ENCODE peak calls at places on chromosomes 13 and 19, in five cellular contexts. M is H1, C is SK-N-SH, Q is K562, X is HepG2. K is an unnamed sample.

GRCh38 chr19:13881231-13881691 is 4.3 kb downstream of the NANOS3 start:
- DNase-seq in M (peak), C (peak), Q (no peak), X (peak), K (no peak)

GRCh38 chr13:97301382-97302095 is 79.4 kb downstream of the MBNL2 start:
- DNase-seq in M (no peak), C (no peak), Q (no peak), X (no peak), K (no peak)

GRCh38 chr13:110549795-110550160 is 11.7 kb downstream of the RAB20 start:
- DNase-seq in M (no peak), C (no peak), Q (no peak), X (no peak), K (no peak)

GRCh38 chr19:10517361-10517759 is at the start of gene S1PR5:
- DNase-seq in M (no peak), C (peak), Q (peak), X (no peak), K (no peak)

GRCh38 chr19:50724522-50725217 is 1.5 kb downstream of the CLEC11A start:
- DNase-seq in M (peak), C (peak), Q (peak), X (peak), K (peak)

GRCh38 chr13:47650221-47650620 is 350.9 kb downstream of the SUCLA2 start:
- DNase-seq in M (no peak), C (peak), Q (no peak), X (no peak), K (no peak)

GRCh38 chr19:45863840-45864628 is at the start of gene FOXA3:
- DNase-seq in M (peak), C (peak), Q (peak), X (peak), K (no peak)

GRCh38 chr13:25415196-25415595 is 43.4 kb downstream of the ATP8A2 start:
- DNase-seq in M (no peak), C (no peak), Q (no peak), X (no peak), K (no peak)

GRCh38 chr19:56720281-56720680 is 48.7 kb upstream of the ZNF835 start:
- DNase-seq in M (no peak), C (peak), Q (no peak), X (peak), K (no peak)

GRCh38 chr13:102620512-102620911 is 23.7 kb downstream of the TPP2 start:
- DNase-seq in M (no peak), C (no peak), Q (no peak), X (no peak), K (no peak)

GRCh38 chr13:109790951-109791605 is 4.7 kb upstream of the IRS2 start:
- DNase-seq in M (no peak), C (peak), Q (peak), X (peak), K (peak)

GRCh38 chr19:5130371-5131030 is 161.6 kb downstream of the KDM4B start:
- DNase-seq in M (no peak), C (no peak), Q (no peak), X (no peak), K (no peak)

GRCh38 chr13:100396771-100397170 is 191.8 kb downstream of the GGACT start:
- DNase-seq in M (no peak), C (no peak), Q (no peak), X (no peak), K (no peak)

GRCh38 chr13:20672772-20673171 is 30.7 kb upstream of the IL17D start:
- DNase-seq in M (no peak), C (no peak), Q (no peak), X (no peak), K (no peak)

GRCh38 chr13:21053231-21053630 is 8.2 kb downstream of the LATS2 start:
- DNase-seq in M (no peak), C (no peak), Q (no peak), X (no peak), K (no peak)

GRCh38 chr13:46507978-46508377 is 45.0 kb upstream of the LRCH1 start:
- DNase-seq in M (no peak), C (no peak), Q (no peak), X (no peak), K (no peak)

GRCh38 chr13:36131215-36131930 is at the start of gene DCLK1:
- DNase-seq in M (no peak), C (peak), Q (no peak), X (no peak), K (no peak)

GRCh38 chr13:27536361-27537101 is 83.8 kb downstream of the LNX2 start:
- DNase-seq in M (no peak), C (no peak), Q (no peak), X (no peak), K (no peak)

GRCh38 chr19:58531052-58531600 is 11.5 kb upstream of the ZBTB45 start:
- DNase-seq in M (no peak), C (no peak), Q (no peak), X (no peak), K (no peak)

GRCh38 chr13:50069255-50069654 is 54.0 kb downstream of the KCNRG start:
- DNase-seq in M (no peak), C (no peak), Q (no peak), X (no peak), K (no peak)

GRCh38 chr13:21777166-21777565 is 106.3 kb downstream of the FGF9 start:
- DNase-seq in M (no peak), C (no peak), Q (no peak), X (no peak), K (no peak)

GRCh38 chr19:14561832-14562351 is 10.0 kb downstream of the NDUFB7 start:
- DNase-seq in M (no peak), C (peak), Q (no peak), X (no peak), K (no peak)

GRCh38 chr13:49464621-49465325 is 20.7 kb downstream of the SETDB2 start:
- DNase-seq in M (no peak), C (no peak), Q (no peak), X (peak), K (no peak)

DNA sequence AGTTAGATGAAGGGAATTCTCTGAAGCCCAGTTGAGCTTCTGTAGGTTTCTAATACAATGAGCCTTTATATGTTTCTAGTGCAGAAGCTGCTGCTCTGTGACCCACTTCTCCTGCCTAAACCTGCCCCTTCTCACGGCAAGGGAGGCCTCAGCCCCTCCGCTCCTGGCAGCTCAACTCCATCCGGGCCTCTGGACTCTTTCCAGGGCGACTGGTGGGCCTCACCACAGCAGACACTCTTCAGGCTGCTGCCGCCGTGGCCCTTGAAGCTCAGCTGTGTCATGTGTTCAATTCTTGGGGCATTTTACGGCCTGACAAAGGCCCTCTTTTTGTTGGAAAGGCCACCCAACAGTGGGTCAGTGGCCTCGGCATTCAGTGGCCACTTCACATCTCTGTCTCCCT is 10.0 kb upstream of the C19orf33 start:
- DNase-seq in M (no peak), C (no peak), Q (no peak), X (no peak), K (no peak)
- TF ChIP-seq JUND in M (no peak), C (no peak), Q (no peak), X (no peak), K (no peak)

GRCh38 chr13:63741029-63741813 is 2325.6 kb upstream of the PCDH20 start:
- DNase-seq in M (no peak), C (no peak), Q (no peak), X (no peak), K (no peak)
- TF ChIP-seq JUND in M (no peak), C (no peak), Q (no peak), X (no peak), K (no peak)

DNA sequence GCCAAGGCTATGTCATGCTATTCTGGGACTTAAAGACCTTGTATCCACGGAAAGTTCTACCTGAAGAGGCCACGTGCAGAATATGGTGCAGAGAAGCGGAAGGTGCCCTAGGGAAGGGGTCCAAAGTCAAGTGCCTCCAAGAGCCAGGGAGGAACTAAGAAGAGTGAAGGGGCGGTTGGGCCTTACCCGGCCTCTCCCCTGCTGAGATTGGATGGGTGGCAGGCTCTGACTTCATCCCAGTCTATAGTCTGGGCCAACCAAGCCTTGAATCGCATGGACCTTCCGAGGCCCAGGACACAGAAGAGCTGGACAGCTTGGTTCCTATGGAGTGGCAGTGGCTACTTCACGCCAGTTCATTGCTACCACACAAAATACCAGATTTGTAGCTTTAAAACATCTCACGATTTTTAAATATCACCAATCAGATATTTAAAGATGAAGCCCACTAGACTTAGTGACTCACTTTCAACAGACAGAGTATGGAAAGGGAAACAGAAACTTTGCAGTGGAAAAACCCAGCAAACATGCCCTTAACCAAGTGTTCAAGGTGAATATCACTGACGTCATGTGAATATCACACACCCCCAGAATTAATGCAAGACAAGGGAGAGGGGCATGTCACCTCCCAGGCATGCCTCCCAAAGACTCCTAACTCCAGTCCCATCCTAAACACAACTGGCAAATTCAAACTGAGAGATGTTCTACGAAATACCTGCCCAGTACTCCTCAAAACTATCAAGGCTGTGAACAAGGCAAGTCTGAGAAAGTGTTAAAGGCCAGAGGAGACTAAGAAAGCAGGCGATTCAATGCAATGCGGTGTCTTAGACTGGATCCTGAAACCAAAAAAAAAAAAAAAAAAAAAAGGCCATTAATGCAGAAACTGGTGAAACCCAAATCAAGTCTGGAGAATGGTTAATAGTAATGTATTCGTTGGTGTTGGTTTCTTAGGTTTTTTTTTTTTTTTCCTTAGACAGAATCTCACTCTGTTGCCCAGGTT is 10.2 kb downstream of the C19orf12 start:
- DNase-seq in M (no peak), C (no peak), Q (no peak), X (no peak), K (no peak)
- TF ChIP-seq JUND in M (no peak), C (no peak), Q (no peak), X (no peak), K (no peak)

DNA sequence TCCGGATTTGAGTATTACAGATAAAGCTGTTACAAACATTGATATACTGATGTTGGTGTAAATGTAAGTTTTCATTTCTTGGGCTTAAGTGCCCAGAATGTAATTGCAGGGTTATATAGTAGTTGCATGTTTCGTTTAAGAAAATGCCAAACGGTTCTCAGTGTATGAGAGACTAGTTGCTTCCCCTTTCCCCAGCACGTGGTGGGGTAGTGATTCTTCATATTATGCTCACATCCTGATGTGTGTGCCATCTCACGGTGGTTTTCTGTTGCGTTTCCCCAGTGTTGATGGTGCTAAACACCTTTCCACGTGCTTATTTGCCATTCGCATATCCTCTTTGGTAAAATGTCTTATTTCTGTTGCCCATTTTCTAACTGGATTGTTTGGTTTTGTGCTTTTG is 34.7 kb upstream of the F7 start:
- DNase-seq in M (no peak), C (no peak), Q (no peak), X (no peak), K (no peak)
- TF ChIP-seq JUND in M (no peak), C (no peak), Q (no peak), X (no peak), K (no peak)

DNA sequence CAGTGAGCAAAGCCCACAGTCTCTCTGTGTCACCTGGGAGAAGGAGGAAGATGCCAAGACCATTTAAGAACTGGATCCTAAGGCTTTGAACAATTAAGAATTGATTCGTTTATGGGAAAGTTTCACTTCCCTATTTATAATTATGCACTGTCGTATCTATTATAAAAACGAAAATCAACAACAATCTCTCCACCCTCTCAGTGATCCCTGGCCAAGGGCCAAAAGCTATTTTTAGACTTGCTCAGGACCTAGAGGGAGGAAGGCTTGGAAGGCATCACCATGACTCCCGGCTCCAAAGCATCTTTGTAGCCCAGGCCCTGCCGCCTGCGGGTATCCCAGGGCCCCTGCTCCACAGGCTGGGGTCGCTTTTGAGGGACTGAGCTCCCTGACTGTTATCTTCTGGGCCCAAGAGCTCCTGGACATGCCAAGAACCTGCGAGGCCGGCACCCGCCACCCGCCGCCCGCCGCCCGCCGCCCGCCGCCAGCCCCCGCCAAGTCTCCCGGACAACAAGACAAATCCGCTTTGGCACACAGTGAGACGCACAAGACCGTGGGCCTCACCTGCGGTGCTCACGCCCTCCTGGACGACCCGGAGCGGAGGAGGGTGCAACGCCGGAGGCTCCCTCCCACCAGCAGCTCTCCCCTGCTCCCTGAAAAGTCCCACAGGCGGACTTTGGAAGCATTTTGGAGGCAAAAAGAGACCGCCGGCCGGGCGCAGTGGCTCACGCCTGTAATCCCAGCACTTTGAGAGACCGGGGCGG is 1.2 kb downstream of the RHPN2 start:
- DNase-seq in M (no peak), C (peak), Q (no peak), X (no peak), K (no peak)
- TF ChIP-seq JUND in M (no peak), C (no peak), Q (no peak), X (no peak), K (no peak)

GRCh38 chr13:57630661-57631606 is 610 bp upstream of the PCDH17 start:
- DNase-seq in M (no peak), C (peak), Q (no peak), X (no peak), K (peak)
- TF ChIP-seq JUND in M (no peak), C (no peak), Q (no peak), X (no peak), K (no peak)

K was measured in T47D.